ENCODE peak calls at places on chromosomes 5 and 9, in four cellular contexts. Y, K, E and V are unnamed samples.

GRCh38 chr9:92097997-92098482 is 17.2 kb downstream of the SPTLC1 start:
- DNase-seq in Y (peak), K (no peak), E (peak), V (no peak)

GRCh38 chr5:416636-416960 is 26.4 kb upstream of the EXOC3 start:
- DNase-seq in E (no peak), K (no peak), Y (no peak), V (no peak)

GRCh38 chr5:131368866-131369265 is 105.0 kb downstream of the CDC42SE2 start:
- DNase-seq in E (no peak), K (no peak), Y (no peak), V (no peak)

GRCh38 chr9:134252084-134252830 is 74.0 kb upstream of the RXRA start:
- DNase-seq in Y (no peak), K (no peak), E (no peak), V (no peak)

GRCh38 chr5:172660974-172661373 is 19.9 kb downstream of the NEURL1B start:
- DNase-seq in Y (no peak), K (no peak), E (no peak), V (no peak)

GRCh38 chr5:177491429-177491945 is 5.9 kb downstream of the PDLIM7 start:
- DNase-seq in K (no peak), E (no peak), Y (peak), V (peak)

GRCh38 chr5:27708579-27708978 is 670.2 kb upstream of the CDH9 start:
- DNase-seq in K (no peak), Y (no peak), E (no peak), V (no peak)

GRCh38 chr9:114385412-114386181 is 2.2 kb downstream of the AKNA start:
- DNase-seq in K (peak), E (peak), Y (peak), V (no peak)

GRCh38 chr5:121870489-121870888 is 18.8 kb downstream of the FTMT start:
- DNase-seq in E (no peak), Y (no peak), K (no peak), V (no peak)
- TF ChIP-seq CTCF in E (peak), Y (peak), K (no peak), V (peak)

GRCh38 chr5:56011835-56012234 is 17.1 kb upstream of the IL6ST start:
- DNase-seq in Y (no peak), E (no peak), K (peak), V (no peak)

GRCh38 chr5:56012281-56012963 is 17.7 kb upstream of the IL6ST start:
- DNase-seq in K (peak), Y (no peak), E (no peak), V (no peak)

GRCh38 chr5:56006600-56006999 is 11.8 kb upstream of the IL6ST start:
- DNase-seq in E (no peak), Y (no peak), K (no peak), V (no peak)

GRCh38 chr5:56006094-56006493 is 11.3 kb upstream of the IL6ST start:
- DNase-seq in K (no peak), Y (no peak), E (no peak), V (no peak)

GRCh38 chr5:56010431-56010830 is 15.7 kb upstream of the IL6ST start:
- DNase-seq in K (no peak), E (no peak), Y (no peak), V (no peak)
- TF ChIP-seq CTCF in K (no peak), E (no peak), Y (no peak), V (no peak)

DNA sequence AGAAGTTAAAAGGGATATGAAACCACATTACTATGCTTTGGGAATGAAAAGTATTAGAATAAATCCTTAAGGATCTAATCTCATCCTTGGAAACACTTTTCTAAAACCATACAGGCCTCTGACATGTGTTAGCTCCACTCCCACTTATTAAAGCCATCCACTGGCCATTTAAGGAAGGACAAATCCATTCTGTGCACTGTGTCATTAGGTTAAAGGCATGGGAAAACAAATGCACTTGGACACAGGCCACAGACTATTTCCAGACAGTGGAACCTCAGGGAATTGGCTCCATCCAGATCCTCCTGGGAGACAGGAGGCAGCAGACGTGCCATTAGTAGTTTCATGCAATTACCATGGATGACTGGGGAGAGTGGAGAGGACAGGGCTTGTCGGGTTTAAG is 454.9 kb downstream of the ENC1 start:
- DNase-seq in E (peak), Y (no peak), K (no peak), V (no peak)
- TF ChIP-seq CTCF in E (no peak), Y (no peak), K (no peak), V (peak)

DNA sequence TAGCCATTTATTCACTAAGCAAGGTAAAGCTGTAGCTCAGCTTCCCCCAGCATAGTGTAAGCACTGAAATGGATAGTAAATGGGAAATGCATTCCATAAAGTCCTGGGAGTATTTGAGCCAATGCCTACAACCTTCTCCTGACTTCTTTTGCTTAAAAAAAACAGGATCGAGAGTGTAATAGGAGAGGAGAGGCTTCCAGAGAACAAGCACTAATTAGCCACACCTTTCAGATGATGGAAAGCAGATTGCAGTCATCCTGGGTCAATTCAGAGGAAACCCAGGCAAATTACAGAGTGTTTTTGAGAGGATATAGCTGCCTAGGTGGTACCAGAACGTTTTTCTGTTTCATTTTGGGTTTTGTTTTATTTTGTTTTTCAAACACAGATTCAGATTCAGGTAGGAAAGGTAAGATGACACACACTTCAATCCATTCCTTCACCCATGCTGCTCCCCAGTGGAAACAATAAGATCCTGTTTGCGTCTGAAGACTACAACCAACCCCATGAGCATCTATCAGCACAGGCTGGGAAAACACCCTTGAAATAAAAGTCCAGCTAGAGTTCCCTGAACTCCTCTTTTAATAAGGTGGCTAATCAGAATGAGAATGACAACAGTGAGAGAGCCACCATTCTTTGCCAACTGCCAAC is 95.6 kb downstream of the RFK start:
- DNase-seq in E (no peak), K (no peak), Y (no peak), V (no peak)
- TF ChIP-seq CTCF in E (no peak), K (no peak), Y (peak), V (peak)

GRCh38 chr9:112174965-112175795 is at the start of gene SUSD1:
- DNase-seq in K (no peak), Y (peak), E (peak), V (peak)
- TF ChIP-seq CTCF in K (no peak), Y (no peak), E (no peak), V (no peak)

GRCh38 chr5:10229306-10230048 is 20.2 kb downstream of the ATPSCKMT start:
- DNase-seq in E (no peak), Y (no peak), K (no peak), V (no peak)
- TF ChIP-seq CTCF in E (no peak), Y (peak), K (peak), V (peak)